ENCODE peak calls at places on chromosomes 4 and X, in seven cellular contexts. E, L, H, W, K, X and N are unnamed samples.

GRCh38 chrX:45952030-45952429 is 593.2 kb downstream of the ZNF674 start:
- DNase-seq in X (no peak), H (no peak), L (no peak), K (no peak), W (peak), E (no peak), N (no peak)

GRCh38 chr4:138110815-138111214 is 131.3 kb downstream of the SLC7A11 start:
- DNase-seq in K (no peak), L (no peak), X (no peak), W (no peak), H (no peak), E (no peak), N (peak)

GRCh38 chrX:17000751-17001150 is 54.3 kb downstream of the REPS2 start:
- DNase-seq in K (no peak), E (no peak), L (no peak), X (no peak), W (no peak), H (no peak), N (no peak)

GRCh38 chr4:165207016-165207430 is 338 bp upstream of the KLHL2 start:
- DNase-seq in H (no peak), K (peak), E (peak), W (peak), X (peak), L (peak), N (no peak)

GRCh38 chr4:122819708-122820449 is 6.8 kb upstream of the FGF2 start:
- DNase-seq in H (no peak), W (peak), L (peak), E (no peak), K (peak), X (no peak), N (peak)

GRCh38 chrX:150200361-150200760 is 162.8 kb upstream of the MAMLD1 start:
- DNase-seq in H (no peak), L (no peak), X (no peak), W (no peak), K (no peak), E (no peak), N (no peak)

GRCh38 chrX:18898091-18898490 is 85.8 kb downstream of the PHKA2 start:
- DNase-seq in H (no peak), W (no peak), E (no peak), K (no peak), L (no peak), X (no peak), N (no peak)

GRCh38 chr4:30716158-30716557 is 4.0 kb upstream of the PCDH7 start:
- DNase-seq in K (peak), H (no peak), E (no peak), L (peak), X (peak), W (peak), N (peak)

GRCh38 chr4:121307441-121308327 is 73.1 kb downstream of the QRFPR start:
- DNase-seq in W (peak), K (peak), L (peak), E (no peak), X (peak), H (peak), N (peak)

DNA sequence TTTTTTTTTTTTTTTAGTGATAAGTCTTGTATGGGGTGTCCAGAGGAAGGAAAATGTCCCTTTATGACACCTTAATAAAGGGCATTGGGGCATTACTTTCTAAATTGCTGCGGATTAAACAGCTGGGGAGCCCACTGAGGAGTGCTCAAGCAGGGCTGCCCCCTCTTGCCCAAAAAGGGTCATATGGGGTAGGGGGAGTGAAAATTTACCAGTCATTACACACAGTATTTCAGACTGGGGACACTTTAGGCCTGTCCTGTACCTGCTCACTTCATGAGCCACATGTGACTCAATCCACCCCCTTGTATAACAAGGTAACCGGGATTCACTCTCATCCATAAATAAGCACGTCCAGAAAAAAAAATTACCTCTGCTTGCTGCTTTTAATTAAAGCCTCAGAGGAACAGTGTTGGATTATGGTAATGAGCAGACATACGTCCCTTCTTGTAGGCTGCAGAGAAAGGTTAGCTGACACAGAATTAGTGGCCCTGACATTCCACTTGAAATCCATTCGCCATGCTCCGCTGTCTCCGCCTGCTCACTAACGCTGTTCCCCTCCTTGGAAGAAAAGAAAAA is 1.8 kb downstream of the PRDM8 start:
- DNase-seq in L (no peak), H (no peak), W (no peak), E (no peak), K (no peak), X (no peak), N (no peak)
- H3K4me3 ChIP-seq in L (no peak), H (no peak), W (no peak), E (no peak), K (no peak), X (peak), N (peak)

GRCh38 chr4:78588894-78589545 is 37.5 kb downstream of the ANXA3 start:
- DNase-seq in K (no peak), W (no peak), E (no peak), X (no peak), L (no peak), H (no peak), N (no peak)

GRCh38 chr4:78596111-78596742 is 44.7 kb downstream of the ANXA3 start:
- DNase-seq in H (peak), E (peak), W (no peak), K (no peak), X (no peak), L (no peak), N (no peak)

GRCh38 chr4:78591404-78591803 is 39.8 kb downstream of the ANXA3 start:
- DNase-seq in H (peak), L (no peak), E (no peak), X (no peak), W (no peak), K (no peak), N (peak)

GRCh38 chr4:78592104-78592783 is 40.7 kb downstream of the ANXA3 start:
- DNase-seq in E (no peak), X (no peak), K (no peak), H (peak), L (no peak), W (peak), N (no peak)
- TF ChIP-seq CTCF in E (no peak), X (peak), K (peak), H (no peak), L (peak), W (peak), N (peak)

GRCh38 chr4:168478868-168479267 is 1.4 kb downstream of the DDX60L start:
- DNase-seq in H (no peak), L (no peak), W (no peak), X (no peak), K (no peak), E (no peak), N (no peak)
- H3K4me3 ChIP-seq in H (no peak), L (no peak), W (peak), X (no peak), K (no peak), E (no peak), N (peak)

GRCh38 chr4:15194520-15194919 is 192.2 kb downstream of the CPEB2 start:
- DNase-seq in H (no peak), W (no peak), K (no peak), L (no peak), E (no peak), X (peak), N (no peak)

GRCh38 chr4:15197005-15197404 is 194.7 kb downstream of the CPEB2 start:
- DNase-seq in H (peak), E (no peak), W (peak), X (peak), L (peak), K (peak), N (peak)

GRCh38 chr4:15201782-15202181 is 199.5 kb downstream of the CPEB2 start:
- DNase-seq in L (no peak), H (no peak), E (no peak), X (no peak), K (no peak), W (no peak), N (no peak)

GRCh38 chr4:15202481-15202880 is 200.2 kb downstream of the CPEB2 start:
- DNase-seq in H (no peak), E (no peak), L (no peak), X (peak), K (no peak), W (no peak), N (no peak)

DNA sequence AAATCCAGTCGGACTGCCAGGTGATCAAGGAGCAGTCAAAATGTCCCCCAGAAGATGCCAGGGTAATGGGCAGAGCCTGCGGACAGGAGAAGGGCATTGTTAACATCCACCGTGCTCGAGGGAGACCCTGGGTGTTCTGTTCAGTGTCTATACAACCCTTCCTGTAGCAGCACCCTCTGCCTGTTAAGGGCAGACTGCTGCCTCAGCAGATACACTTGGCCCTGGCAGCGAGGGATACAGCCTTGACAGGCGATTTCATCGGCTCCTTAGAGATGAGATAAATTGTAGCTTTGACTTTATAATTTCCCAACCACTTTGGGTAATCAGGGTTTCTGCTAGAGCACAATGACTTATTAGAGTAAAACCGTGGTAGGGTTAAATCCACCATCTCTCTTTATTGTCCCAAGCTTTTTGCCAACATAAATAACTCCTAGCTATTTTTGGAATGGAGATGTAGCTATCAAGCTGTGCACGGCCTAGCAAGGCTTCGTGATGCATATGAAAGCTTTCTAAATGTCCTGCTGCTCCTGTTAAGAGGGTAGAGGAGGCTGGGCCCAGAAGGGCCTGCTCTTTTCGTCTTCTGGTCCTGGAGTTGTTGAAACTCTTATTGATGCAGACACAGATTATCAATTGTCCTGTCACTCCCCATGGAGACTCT is 195.9 kb downstream of the CPEB2 start:
- DNase-seq in L (peak), E (no peak), K (no peak), H (no peak), W (no peak), X (peak), N (no peak)
- TF ChIP-seq CTCF in L (no peak), E (no peak), K (no peak), H (no peak), W (no peak), X (no peak), N (no peak)

GRCh38 chr4:676871-677235 is 2.5 kb downstream of the MYL5 start:
- DNase-seq in X (no peak), W (no peak), L (no peak), K (no peak), H (peak), E (peak), N (no peak)

GRCh38 chr4:677431-678293 is 3.3 kb downstream of the MYL5 start:
- DNase-seq in E (no peak), X (no peak), K (peak), L (no peak), H (peak), W (peak), N (no peak)

GRCh38 chr4:675036-675804 is 878 bp downstream of the MYL5 start:
- DNase-seq in L (no peak), E (no peak), K (no peak), H (peak), W (peak), X (no peak), N (no peak)

GRCh38 chr4:674172-675035 is at the start of the genes ATP5ME and MYL5:
- DNase-seq in H (peak), E (peak), L (peak), X (peak), W (peak), K (peak), N (peak)

DNA sequence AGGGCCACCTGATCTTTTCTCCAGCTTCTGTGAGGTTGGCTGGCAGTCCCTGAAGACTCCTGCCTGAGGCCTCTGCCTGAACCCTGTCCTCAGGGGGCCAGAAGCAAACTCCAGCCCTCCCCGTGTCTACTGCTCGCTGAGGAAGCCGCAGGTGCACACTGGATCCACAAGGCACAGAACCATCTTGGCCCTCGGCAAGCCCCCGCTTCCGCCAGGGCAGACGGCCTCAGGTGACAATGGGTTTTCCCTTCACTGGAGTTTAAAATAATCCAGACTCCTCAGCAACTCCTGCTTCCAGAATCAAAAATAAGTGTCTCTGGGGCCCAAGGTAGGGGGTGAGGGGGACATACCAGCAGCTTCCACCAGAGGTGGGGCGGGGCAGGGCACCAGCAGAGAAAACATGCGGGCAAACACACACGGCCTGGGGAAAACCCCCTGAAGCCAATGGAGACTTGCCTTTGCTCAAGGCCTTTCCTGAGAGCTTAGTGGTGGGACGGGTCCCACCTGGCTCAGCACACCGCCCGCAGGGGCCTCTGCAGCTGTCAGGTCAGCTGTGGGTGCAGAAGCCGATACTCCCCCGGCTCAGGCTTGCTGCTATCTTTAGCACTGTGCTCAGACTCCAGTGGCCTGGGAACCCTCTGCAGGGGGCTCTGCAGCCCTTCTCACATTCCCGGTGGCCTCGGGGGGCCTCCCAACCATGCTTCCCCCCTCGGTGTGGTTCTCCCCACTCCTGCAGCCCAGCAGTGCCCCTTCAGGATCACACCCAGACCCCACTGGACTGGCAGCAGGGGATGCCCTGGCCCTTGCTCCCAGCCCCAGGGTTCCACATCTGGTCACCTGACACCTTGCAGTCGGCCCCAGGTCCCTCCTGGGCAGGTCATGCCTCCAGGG is 1.9 kb downstream of the MYL5 start:
- DNase-seq in E (no peak), H (peak), K (no peak), L (no peak), X (no peak), W (peak), N (no peak)
- H3K4me3 ChIP-seq in E (no peak), H (no peak), K (no peak), L (no peak), X (no peak), W (no peak), N (no peak)

DNA sequence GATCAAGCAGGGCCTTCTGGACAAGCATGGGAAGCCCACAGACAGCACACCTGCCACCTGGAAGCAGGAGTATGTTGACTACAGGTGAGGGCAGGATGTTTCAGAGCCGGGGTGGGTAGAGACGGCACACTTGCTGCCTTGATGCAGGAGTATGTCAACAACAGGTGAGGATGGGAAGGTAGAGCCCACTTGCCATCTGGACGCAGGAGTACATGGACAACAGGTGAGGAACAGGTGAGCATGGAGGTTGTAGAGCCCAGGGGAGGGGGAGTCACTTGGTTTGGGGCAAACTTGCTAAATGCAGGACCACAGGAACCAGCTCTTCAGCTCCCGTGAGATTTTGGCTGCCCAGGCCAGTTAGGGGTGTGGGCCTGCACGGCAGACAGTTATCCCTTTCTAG is 12.0 kb downstream of the DKC1 start:
- DNase-seq in X (no peak), K (no peak), L (no peak), E (no peak), H (no peak), W (no peak), N (no peak)
- TF ChIP-seq CTCF in X (no peak), K (no peak), L (no peak), E (no peak), H (no peak), W (no peak), N (no peak)

GRCh38 chrX:8730812-8731578 is 942 bp downstream of the ANOS1 start:
- DNase-seq in E (no peak), K (no peak), W (no peak), X (no peak), H (no peak), L (no peak), N (no peak)
- H3K4me3 ChIP-seq in E (no peak), K (no peak), W (no peak), X (peak), H (no peak), L (no peak), N (peak)

GRCh38 chrX:38666909-38667308 is 105.6 kb downstream of the TSPAN7 start:
- DNase-seq in E (no peak), L (no peak), X (no peak), H (no peak), K (no peak), W (no peak), N (no peak)
- TF ChIP-seq CTCF in E (no peak), L (no peak), X (no peak), H (no peak), K (no peak), W (no peak), N (no peak)